ENCODE peak calls at places on chromosomes 11 and 22, in four cellular contexts. One of them, this sample, is unnamed.

GRCh38 chr11:101945418-101945817 is 29.1 kb upstream of the ANGPTL5 start:
- DNase-seq in stimulated activated CD4-positive, alpha-beta T cell treated with anti-CD3 and anti-CD28 coated beads, Interleukin-4, amount 100 ng/mL, for 24 hours: no peak
- DNase-seq in stimulated activated CD8-positive, alpha-beta memory T cell treated with anti-CD3 and anti-CD28 coated beads, Interleukin-4, amount 100 ng/mL, for 1 hour: no peak
- DNase-seq in cardiac muscle cell: no peak
- DNase-seq in this sample: no peak

GRCh38 chr11:46982797-46983452 is 46.4 kb downstream of the CSTPP1 start:
- DNase-seq in cardiac muscle cell: no peak
- DNase-seq in stimulated activated CD4-positive, alpha-beta T cell treated with anti-CD3 and anti-CD28 coated beads, Interleukin-4, amount 100 ng/mL, for 24 hours: no peak
- DNase-seq in stimulated activated CD8-positive, alpha-beta memory T cell treated with anti-CD3 and anti-CD28 coated beads, Interleukin-4, amount 100 ng/mL, for 1 hour: no peak
- DNase-seq in this sample: no peak

GRCh38 chr22:19995611-19996339 is 20.8 kb downstream of the ARVCF start:
- DNase-seq in cardiac muscle cell: no peak
- DNase-seq in stimulated activated CD8-positive, alpha-beta memory T cell treated with anti-CD3 and anti-CD28 coated beads, Interleukin-4, amount 100 ng/mL, for 1 hour: no peak
- DNase-seq in stimulated activated CD4-positive, alpha-beta T cell treated with anti-CD3 and anti-CD28 coated beads, Interleukin-4, amount 100 ng/mL, for 24 hours: no peak
- DNase-seq in this sample: no peak

GRCh38 chr11:78061921-78062311 is 1.7 kb upstream of the THRSP start:
- DNase-seq in cardiac muscle cell: peak; percentile 10
- DNase-seq in stimulated activated CD4-positive, alpha-beta T cell treated with anti-CD3 and anti-CD28 coated beads, Interleukin-4, amount 100 ng/mL, for 24 hours: no peak
- DNase-seq in stimulated activated CD8-positive, alpha-beta memory T cell treated with anti-CD3 and anti-CD28 coated beads, Interleukin-4, amount 100 ng/mL, for 1 hour: no peak
- DNase-seq in this sample: no peak

GRCh38 chr22:38335077-38335476 is 17.8 kb upstream of the CSNK1E start:
- DNase-seq in cardiac muscle cell: no peak
- DNase-seq in stimulated activated CD8-positive, alpha-beta memory T cell treated with anti-CD3 and anti-CD28 coated beads, Interleukin-4, amount 100 ng/mL, for 1 hour: no peak
- DNase-seq in stimulated activated CD4-positive, alpha-beta T cell treated with anti-CD3 and anti-CD28 coated beads, Interleukin-4, amount 100 ng/mL, for 24 hours: no peak
- DNase-seq in this sample: no peak

GRCh38 chr11:34730544-34731295 is 109.8 kb downstream of the EHF start:
- DNase-seq in stimulated activated CD8-positive, alpha-beta memory T cell treated with anti-CD3 and anti-CD28 coated beads, Interleukin-4, amount 100 ng/mL, for 1 hour: no peak
- DNase-seq in stimulated activated CD4-positive, alpha-beta T cell treated with anti-CD3 and anti-CD28 coated beads, Interleukin-4, amount 100 ng/mL, for 24 hours: no peak
- DNase-seq in cardiac muscle cell: no peak
- DNase-seq in this sample: no peak

GRCh38 chr11:19766810-19767209 is 54.2 kb downstream of the NAV2 start:
- DNase-seq in stimulated activated CD4-positive, alpha-beta T cell treated with anti-CD3 and anti-CD28 coated beads, Interleukin-4, amount 100 ng/mL, for 24 hours: no peak
- DNase-seq in cardiac muscle cell: no peak
- DNase-seq in stimulated activated CD8-positive, alpha-beta memory T cell treated with anti-CD3 and anti-CD28 coated beads, Interleukin-4, amount 100 ng/mL, for 1 hour: no peak
- DNase-seq in this sample: no peak

GRCh38 chr11:111395081-111395480 is 16.0 kb upstream of the POU2AF1 start:
- DNase-seq in stimulated activated CD4-positive, alpha-beta T cell treated with anti-CD3 and anti-CD28 coated beads, Interleukin-4, amount 100 ng/mL, for 24 hours: no peak
- DNase-seq in stimulated activated CD8-positive, alpha-beta memory T cell treated with anti-CD3 and anti-CD28 coated beads, Interleukin-4, amount 100 ng/mL, for 1 hour: no peak
- DNase-seq in cardiac muscle cell: no peak
- DNase-seq in this sample: no peak

GRCh38 chr11:126139541-126140091 is 71.8 kb downstream of the RPUSD4 start:
- DNase-seq in stimulated activated CD4-positive, alpha-beta T cell treated with anti-CD3 and anti-CD28 coated beads, Interleukin-4, amount 100 ng/mL, for 24 hours: no peak
- DNase-seq in cardiac muscle cell: peak; percentile 58
- DNase-seq in stimulated activated CD8-positive, alpha-beta memory T cell treated with anti-CD3 and anti-CD28 coated beads, Interleukin-4, amount 100 ng/mL, for 1 hour: no peak
- DNase-seq in this sample: no peak

GRCh38 chr11:15988693-15989231 is 367.6 kb downstream of the SOX6 start:
- DNase-seq in stimulated activated CD8-positive, alpha-beta memory T cell treated with anti-CD3 and anti-CD28 coated beads, Interleukin-4, amount 100 ng/mL, for 1 hour: no peak
- DNase-seq in cardiac muscle cell: peak; percentile 55
- DNase-seq in stimulated activated CD4-positive, alpha-beta T cell treated with anti-CD3 and anti-CD28 coated beads, Interleukin-4, amount 100 ng/mL, for 24 hours: no peak
- DNase-seq in this sample: no peak

GRCh38 chr22:26568207-26568706 is 21.7 kb downstream of the TPST2 start:
- DNase-seq in stimulated activated CD4-positive, alpha-beta T cell treated with anti-CD3 and anti-CD28 coated beads, Interleukin-4, amount 100 ng/mL, for 24 hours: no peak
- DNase-seq in cardiac muscle cell: no peak
- DNase-seq in stimulated activated CD8-positive, alpha-beta memory T cell treated with anti-CD3 and anti-CD28 coated beads, Interleukin-4, amount 100 ng/mL, for 1 hour: no peak
- DNase-seq in this sample: no peak

GRCh38 chr11:104918113-104918824 is 20.0 kb upstream of the CASP12 start:
- DNase-seq in stimulated activated CD8-positive, alpha-beta memory T cell treated with anti-CD3 and anti-CD28 coated beads, Interleukin-4, amount 100 ng/mL, for 1 hour: no peak
- DNase-seq in stimulated activated CD4-positive, alpha-beta T cell treated with anti-CD3 and anti-CD28 coated beads, Interleukin-4, amount 100 ng/mL, for 24 hours: no peak
- DNase-seq in cardiac muscle cell: no peak
- DNase-seq in this sample: no peak

GRCh38 chr11:89205378-89205777 is 27.7 kb downstream of the TYR start:
- DNase-seq in stimulated activated CD4-positive, alpha-beta T cell treated with anti-CD3 and anti-CD28 coated beads, Interleukin-4, amount 100 ng/mL, for 24 hours: no peak
- DNase-seq in stimulated activated CD8-positive, alpha-beta memory T cell treated with anti-CD3 and anti-CD28 coated beads, Interleukin-4, amount 100 ng/mL, for 1 hour: no peak
- DNase-seq in cardiac muscle cell: no peak
- DNase-seq in this sample: no peak

GRCh38 chr11:131889146-131889577 is 518.7 kb downstream of the NTM start:
- DNase-seq in cardiac muscle cell: peak; percentile 24
- DNase-seq in stimulated activated CD8-positive, alpha-beta memory T cell treated with anti-CD3 and anti-CD28 coated beads, Interleukin-4, amount 100 ng/mL, for 1 hour: no peak
- DNase-seq in stimulated activated CD4-positive, alpha-beta T cell treated with anti-CD3 and anti-CD28 coated beads, Interleukin-4, amount 100 ng/mL, for 24 hours: no peak
- DNase-seq in this sample: no peak

GRCh38 chr11:64007160-64007628 is 21.0 kb downstream of the OTUB1 start:
- DNase-seq in stimulated activated CD4-positive, alpha-beta T cell treated with anti-CD3 and anti-CD28 coated beads, Interleukin-4, amount 100 ng/mL, for 24 hours: no peak
- DNase-seq in stimulated activated CD8-positive, alpha-beta memory T cell treated with anti-CD3 and anti-CD28 coated beads, Interleukin-4, amount 100 ng/mL, for 1 hour: no peak
- DNase-seq in cardiac muscle cell: peak; percentile 49
- DNase-seq in this sample: no peak

GRCh38 chr22:20509344-20510047 is 2.1 kb downstream of the MED15 start:
- DNase-seq in stimulated activated CD4-positive, alpha-beta T cell treated with anti-CD3 and anti-CD28 coated beads, Interleukin-4, amount 100 ng/mL, for 24 hours: peak; percentile 71
- DNase-seq in cardiac muscle cell: peak; percentile 70
- DNase-seq in stimulated activated CD8-positive, alpha-beta memory T cell treated with anti-CD3 and anti-CD28 coated beads, Interleukin-4, amount 100 ng/mL, for 1 hour: no peak
- DNase-seq in this sample: no peak

GRCh38 chr11:62702241-62702640 is 5.0 kb downstream of the BSCL2 start:
- DNase-seq in stimulated activated CD4-positive, alpha-beta T cell treated with anti-CD3 and anti-CD28 coated beads, Interleukin-4, amount 100 ng/mL, for 24 hours: no peak
- DNase-seq in cardiac muscle cell: no peak
- DNase-seq in stimulated activated CD8-positive, alpha-beta memory T cell treated with anti-CD3 and anti-CD28 coated beads, Interleukin-4, amount 100 ng/mL, for 1 hour: no peak
- DNase-seq in this sample: no peak

GRCh38 chr22:27641049-27641790 is 160.3 kb downstream of the MN1 start:
- DNase-seq in cardiac muscle cell: no peak
- DNase-seq in stimulated activated CD8-positive, alpha-beta memory T cell treated with anti-CD3 and anti-CD28 coated beads, Interleukin-4, amount 100 ng/mL, for 1 hour: no peak
- DNase-seq in stimulated activated CD4-positive, alpha-beta T cell treated with anti-CD3 and anti-CD28 coated beads, Interleukin-4, amount 100 ng/mL, for 24 hours: no peak
- DNase-seq in this sample: no peak

GRCh38 chr11:77109236-77110019 is 6.8 kb downstream of the OMP start:
- DNase-seq in stimulated activated CD8-positive, alpha-beta memory T cell treated with anti-CD3 and anti-CD28 coated beads, Interleukin-4, amount 100 ng/mL, for 1 hour: no peak
- DNase-seq in cardiac muscle cell: no peak
- DNase-seq in stimulated activated CD4-positive, alpha-beta T cell treated with anti-CD3 and anti-CD28 coated beads, Interleukin-4, amount 100 ng/mL, for 24 hours: no peak
- DNase-seq in this sample: no peak

GRCh38 chr22:49702068-49702397 is 125.6 kb downstream of the BRD1 start:
- DNase-seq in stimulated activated CD8-positive, alpha-beta memory T cell treated with anti-CD3 and anti-CD28 coated beads, Interleukin-4, amount 100 ng/mL, for 1 hour: no peak
- DNase-seq in stimulated activated CD4-positive, alpha-beta T cell treated with anti-CD3 and anti-CD28 coated beads, Interleukin-4, amount 100 ng/mL, for 24 hours: no peak
- DNase-seq in cardiac muscle cell: no peak
- DNase-seq in this sample: no peak

GRCh38 chr11:33454264-33454663 is 197.1 kb downstream of the HIPK3 start:
- DNase-seq in cardiac muscle cell: no peak
- DNase-seq in stimulated activated CD8-positive, alpha-beta memory T cell treated with anti-CD3 and anti-CD28 coated beads, Interleukin-4, amount 100 ng/mL, for 1 hour: no peak
- DNase-seq in stimulated activated CD4-positive, alpha-beta T cell treated with anti-CD3 and anti-CD28 coated beads, Interleukin-4, amount 100 ng/mL, for 24 hours: no peak
- DNase-seq in this sample: no peak

GRCh38 chr11:67463680-67464410 is 5.2 kb downstream of the TMEM134 start:
- DNase-seq in cardiac muscle cell: no peak
- DNase-seq in stimulated activated CD8-positive, alpha-beta memory T cell treated with anti-CD3 and anti-CD28 coated beads, Interleukin-4, amount 100 ng/mL, for 1 hour: no peak
- DNase-seq in stimulated activated CD4-positive, alpha-beta T cell treated with anti-CD3 and anti-CD28 coated beads, Interleukin-4, amount 100 ng/mL, for 24 hours: no peak
- DNase-seq in this sample: peak; percentile 61

GRCh38 chr11:118615996-118616395 is 8.6 kb downstream of the PHLDB1 start:
- DNase-seq in cardiac muscle cell: no peak
- DNase-seq in stimulated activated CD4-positive, alpha-beta T cell treated with anti-CD3 and anti-CD28 coated beads, Interleukin-4, amount 100 ng/mL, for 24 hours: no peak
- DNase-seq in stimulated activated CD8-positive, alpha-beta memory T cell treated with anti-CD3 and anti-CD28 coated beads, Interleukin-4, amount 100 ng/mL, for 1 hour: no peak
- DNase-seq in this sample: no peak

GRCh38 chr22:21797444-21798221 is 62.0 kb upstream of the YPEL1 start:
- DNase-seq in stimulated activated CD8-positive, alpha-beta memory T cell treated with anti-CD3 and anti-CD28 coated beads, Interleukin-4, amount 100 ng/mL, for 1 hour: no peak
- DNase-seq in cardiac muscle cell: peak; percentile 54
- DNase-seq in stimulated activated CD4-positive, alpha-beta T cell treated with anti-CD3 and anti-CD28 coated beads, Interleukin-4, amount 100 ng/mL, for 24 hours: no peak
- DNase-seq in this sample: no peak

GRCh38 chr11:45225277-45225676 is 60.9 kb downstream of the SYT13 start:
- DNase-seq in stimulated activated CD4-positive, alpha-beta T cell treated with anti-CD3 and anti-CD28 coated beads, Interleukin-4, amount 100 ng/mL, for 24 hours: no peak
- DNase-seq in cardiac muscle cell: no peak
- DNase-seq in stimulated activated CD8-positive, alpha-beta memory T cell treated with anti-CD3 and anti-CD28 coated beads, Interleukin-4, amount 100 ng/mL, for 1 hour: no peak
- DNase-seq in this sample: no peak

GRCh38 chr11:130847517-130847916 is 68.8 kb downstream of the SNX19 start:
- DNase-seq in stimulated activated CD8-positive, alpha-beta memory T cell treated with anti-CD3 and anti-CD28 coated beads, Interleukin-4, amount 100 ng/mL, for 1 hour: no peak
- DNase-seq in stimulated activated CD4-positive, alpha-beta T cell treated with anti-CD3 and anti-CD28 coated beads, Interleukin-4, amount 100 ng/mL, for 24 hours: no peak
- DNase-seq in cardiac muscle cell: no peak
- DNase-seq in this sample: no peak

GRCh38 chr11:73321342-73322110 is 13.4 kb downstream of the ARHGEF17 start:
- DNase-seq in stimulated activated CD8-positive, alpha-beta memory T cell treated with anti-CD3 and anti-CD28 coated beads, Interleukin-4, amount 100 ng/mL, for 1 hour: no peak
- DNase-seq in stimulated activated CD4-positive, alpha-beta T cell treated with anti-CD3 and anti-CD28 coated beads, Interleukin-4, amount 100 ng/mL, for 24 hours: no peak
- DNase-seq in cardiac muscle cell: peak; percentile 61
- DNase-seq in this sample: no peak